ENCODE peak calls at places on chromosomes 7 and 10, in eight cellular contexts. N, U, Y, K, R, H, I and A are unnamed samples.

GRCh38 chr10:112631501-112632410 is 184.7 kb downstream of the VTI1A start:
- DNase-seq in N (no peak), U (no peak), Y (no peak), K (no peak), R (peak), H (no peak), I (no peak), A (no peak)

GRCh38 chr7:150947761-150948680 is 30.1 kb downstream of the KCNH2 start:
- DNase-seq in N (peak), U (no peak), Y (no peak), K (no peak), R (no peak), H (no peak), I (no peak), A (no peak)

GRCh38 chr7:19410096-19410495 is 264.9 kb upstream of the FERD3L start:
- DNase-seq in N (no peak), U (no peak), Y (no peak), K (no peak), R (no peak), H (no peak), I (no peak), A (no peak)

GRCh38 chr7:92880212-92881090 is 44.1 kb upstream of the CDK6 start:
- DNase-seq in N (peak), U (no peak), Y (no peak), K (no peak), R (peak), H (no peak), I (no peak), A (no peak)

GRCh38 chr10:29714096-29714874 is 79.5 kb upstream of the SVIL start:
- DNase-seq in N (no peak), U (no peak), Y (peak), K (no peak), R (peak), H (no peak), I (no peak), A (peak)

GRCh38 chr7:81114682-81115081 is 195.8 kb upstream of the SEMA3C start:
- DNase-seq in N (no peak), U (no peak), Y (no peak), K (no peak), R (peak), H (no peak), I (no peak), A (no peak)

GRCh38 chr7:5283421-5284303 is 919 bp downstream of the SLC29A4 start:
- DNase-seq in N (peak), U (no peak), Y (peak), K (no peak), R (no peak), H (no peak), I (peak), A (no peak)

GRCh38 chr10:123241391-123242141 is 87.4 kb downstream of the BUB3 start:
- DNase-seq in N (no peak), U (peak), Y (no peak), K (no peak), R (no peak), H (peak), I (peak), A (no peak)

GRCh38 chr7:30912454-30912985 is 867 bp downstream of the AQP1 start:
- DNase-seq in N (no peak), U (no peak), Y (no peak), K (no peak), R (no peak), H (no peak), I (no peak), A (no peak)

GRCh38 chr7:134315679-134316538 is 821 bp downstream of the SLC35B4 start:
- DNase-seq in N (peak), U (no peak), Y (no peak), K (no peak), R (peak), H (no peak), I (no peak), A (no peak)

GRCh38 chr7:36366649-36367560 is 22.8 kb upstream of the ANLN start:
- DNase-seq in N (peak), U (peak), Y (peak), K (peak), R (peak), H (peak), I (peak), A (peak)

GRCh38 chr7:13179011-13179574 is 491.7 kb downstream of the ARL4A start:
- DNase-seq in N (peak), U (no peak), Y (no peak), K (no peak), R (no peak), H (no peak), I (no peak), A (no peak)

GRCh38 chr7:121138262-121138933 is 149.9 kb downstream of the CPED1 start:
- DNase-seq in N (no peak), U (no peak), Y (no peak), K (no peak), R (peak), H (no peak), I (no peak), A (peak)

GRCh38 chr10:59823111-59823510 is 69.9 kb upstream of the MRLN start:
- DNase-seq in N (no peak), U (no peak), Y (no peak), K (no peak), R (no peak), H (no peak), I (no peak), A (no peak)

GRCh38 chr7:21414795-21415393 is 13.0 kb upstream of the SP4 start:
- DNase-seq in N (no peak), U (no peak), Y (no peak), K (no peak), R (no peak), H (no peak), I (no peak), A (no peak)

GRCh38 chr7:136278057-136278456 is 300.9 kb upstream of the MTPN start:
- DNase-seq in N (no peak), U (no peak), Y (no peak), K (no peak), R (peak), H (no peak), I (no peak), A (peak)

GRCh38 chr7:124688991-124689390 is 76.6 kb downstream of the GPR37 start:
- DNase-seq in N (no peak), U (no peak), Y (no peak), K (no peak), R (peak), H (no peak), I (no peak), A (peak)

GRCh38 chr10:3074145-3074665 is 6.9 kb downstream of the PFKP start:
- DNase-seq in N (no peak), U (no peak), Y (no peak), K (no peak), R (peak), H (no peak), I (no peak), A (peak)

GRCh38 chr10:14382022-14382421 is 51.3 kb upstream of the FRMD4A start:
- DNase-seq in N (no peak), U (no peak), Y (no peak), K (no peak), R (no peak), H (no peak), I (no peak), A (no peak)

GRCh38 chr7:5423272-5423843 is at the start of gene TNRC18:
- DNase-seq in N (peak), U (no peak), Y (peak), K (no peak), R (no peak), H (no peak), I (peak), A (no peak)

GRCh38 chr7:66768865-66769832 is 28.6 kb downstream of the RABGEF1 start:
- DNase-seq in N (no peak), U (no peak), Y (no peak), K (no peak), R (no peak), H (no peak), I (no peak), A (no peak)

GRCh38 chr10:50393784-50394183 is 142.5 kb upstream of the ASAH2 start:
- DNase-seq in N (no peak), U (no peak), Y (no peak), K (no peak), R (no peak), H (no peak), I (no peak), A (no peak)

GRCh38 chr10:79179404-79180309 is 110.9 kb downstream of the ZMIZ1 start:
- DNase-seq in N (peak), U (no peak), Y (no peak), K (no peak), R (no peak), H (no peak), I (no peak), A (no peak)

GRCh38 chr7:26292768-26293560 is 1.3 kb downstream of the SNX10 start:
- DNase-seq in N (peak), U (no peak), Y (no peak), K (peak), R (no peak), H (no peak), I (peak), A (no peak)

GRCh38 chr10:73785721-73786511 is 510 bp downstream of the ZSWIM8 start:
- DNase-seq in N (peak), U (peak), Y (peak), K (no peak), R (peak), H (peak), I (peak), A (peak)

GRCh38 chr10:118633801-118634200 is 38.4 kb upstream of the PRLHR start:
- DNase-seq in N (no peak), U (no peak), Y (no peak), K (peak), R (no peak), H (no peak), I (no peak), A (no peak)

GRCh38 chr10:42932735-42933453 is 144.0 kb upstream of the RET start:
- DNase-seq in N (no peak), U (peak), Y (peak), K (no peak), R (no peak), H (no peak), I (peak), A (no peak)

GRCh38 chr7:117072620-117073118 is 119.4 kb downstream of the ST7 start:
- DNase-seq in N (peak), U (no peak), Y (peak), K (peak), R (peak), H (no peak), I (no peak), A (no peak)

GRCh38 chr10:123157210-123157609 is 3.0 kb downstream of the BUB3 start:
- DNase-seq in N (no peak), U (no peak), Y (no peak), K (no peak), R (peak), H (no peak), I (no peak), A (no peak)

GRCh38 chr7:101527844-101528667 is 101.0 kb downstream of the MYL10 start:
- DNase-seq in N (no peak), U (no peak), Y (no peak), K (no peak), R (no peak), H (no peak), I (no peak), A (no peak)

GRCh38 chr7:157121184-157121715 is 17.5 kb upstream of the UBE3C start:
- DNase-seq in N (no peak), U (no peak), Y (no peak), K (no peak), R (no peak), H (no peak), I (no peak), A (no peak)

GRCh38 chr10:52927678-52928077 is 155.1 kb upstream of the MBL2 start:
- DNase-seq in N (no peak), U (no peak), Y (no peak), K (no peak), R (no peak), H (no peak), I (no peak), A (no peak)

GRCh38 chr10:91864099-91864498 is 45.2 kb downstream of the FGFBP3 start:
- DNase-seq in N (no peak), U (no peak), Y (no peak), K (no peak), R (no peak), H (no peak), I (peak), A (no peak)

GRCh38 chr10:128992770-128993169 is 474.3 kb upstream of the MGMT start:
- DNase-seq in N (no peak), U (no peak), Y (no peak), K (peak), R (no peak), H (no peak), I (no peak), A (no peak)